ENCODE peak calls at places on chromosomes 13 and 19, in eight cellular contexts. K is tibial nerve, Q is suprapubic skin, D is K562, E is transverse colon, Y is esophagus muscularis mucosa, A is A549, S is SK-N-SH. U is an unnamed sample. For H3K4me1, the result is how much of the 10 kb centered on the place peaks cover.

GRCh38 chr13:36718686-36719085 is 44.9 kb downstream of the SERTM1 start:
- DNase-seq in S (no peak), K (no peak), D (no peak), E (no peak), A (peak), Y (no peak), Q (no peak), U (no peak)

GRCh38 chr13:113205428-113205931 is 3.0 kb downstream of the PCID2 start:
- DNase-seq in Y (no peak), E (no peak), D (no peak), S (no peak), A (no peak), Q (no peak), K (no peak), U (no peak)

GRCh38 chr13:50412046-50412617 is 396.9 kb downstream of the KCNRG start:
- DNase-seq in D (no peak), A (no peak), Y (no peak), K (no peak), S (no peak), Q (no peak), E (no peak), U (no peak)

GRCh38 chr13:20231839-20232555 is at the start of gene GJB6:
- DNase-seq in Q (peak), K (no peak), S (peak), D (no peak), E (peak), A (no peak), Y (no peak), U (no peak)

GRCh38 chr19:3671680-3672574 is 28.3 kb downstream of the PIP5K1C start:
- DNase-seq in A (no peak), E (no peak), D (peak), Y (no peak), S (no peak), K (no peak), Q (no peak), U (peak)

GRCh38 chr13:79742923-79743322 is 262.0 kb downstream of the NDFIP2 start:
- DNase-seq in A (no peak), S (peak), Q (no peak), K (no peak), E (no peak), D (no peak), Y (no peak), U (no peak)

GRCh38 chr13:41696163-41697003 is 239.0 kb downstream of the RGCC start:
- DNase-seq in D (no peak), Y (no peak), E (no peak), A (peak), K (no peak), S (no peak), Q (no peak), U (no peak)

GRCh38 chr13:31073859-31074718 is 87.6 kb downstream of the HSPH1 start:
- DNase-seq in Y (no peak), K (no peak), A (no peak), Q (no peak), E (no peak), S (no peak), D (no peak), U (no peak)

GRCh38 chr19:58060231-58060630 is 1.1 kb downstream of the ZNF135 start:
- DNase-seq in D (no peak), Q (no peak), S (no peak), E (no peak), Y (no peak), K (no peak), A (no peak), U (no peak)

DNA sequence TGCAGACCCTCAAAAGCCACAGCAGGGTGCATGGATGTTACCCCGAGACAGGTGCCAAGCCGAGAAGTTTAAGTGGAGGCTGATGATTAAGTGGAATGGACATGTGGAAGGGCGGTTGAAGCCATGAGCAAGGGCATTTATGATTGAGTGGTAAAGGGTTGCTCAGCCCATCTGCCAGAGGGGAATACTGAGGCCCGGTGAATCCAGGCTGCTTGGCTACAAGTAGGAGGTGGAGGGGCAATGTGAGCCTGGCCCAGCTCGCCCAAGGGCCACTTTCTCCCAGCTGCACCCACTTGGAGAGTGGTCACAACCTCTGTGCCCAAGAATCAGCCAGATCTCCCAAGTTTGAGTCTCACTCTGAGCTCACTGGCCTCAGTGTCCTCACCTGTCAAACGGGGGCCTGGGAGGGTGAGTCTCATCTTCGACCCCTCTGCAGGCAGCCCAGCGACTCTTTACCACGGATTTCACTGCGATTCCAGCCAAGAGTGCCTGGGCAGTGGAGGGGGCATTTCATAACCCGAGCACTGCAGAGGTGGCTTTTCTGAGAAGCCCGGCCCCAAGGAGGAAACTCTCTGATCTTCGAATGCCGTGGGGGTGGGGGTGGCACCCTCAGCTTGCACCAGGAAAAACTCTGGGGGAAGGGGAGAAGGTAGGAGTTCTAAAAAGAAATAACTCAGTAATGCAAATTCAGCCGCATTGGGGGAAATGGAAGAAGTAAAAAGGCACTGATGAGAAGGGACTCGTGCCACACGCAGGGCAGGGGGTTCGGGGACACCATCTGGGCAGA is 62.8 kb upstream of the KLF2 start:
- DNase-seq in D (no peak), K (no peak), E (no peak), S (no peak), Y (no peak), A (no peak), Q (no peak), U (no peak)
- H3K4me1 ChIP-seq in D (under half), K (under half), E (under half), S (under half), Y (under half), A (under half), Q (under half), U (under half)

GRCh38 chr13:19179916-19180315 is 1.7 kb downstream of the TUBA3C start:
- DNase-seq in E (no peak), Y (peak), S (no peak), A (no peak), K (no peak), Q (peak), D (no peak), U (no peak)

GRCh38 chr13:19181621-19182485 is at the start of gene TUBA3C:
- DNase-seq in Q (peak), K (no peak), D (peak), A (no peak), Y (peak), S (peak), E (no peak), U (no peak)

GRCh38 chr13:19182536-19182935 is 912 bp upstream of the TUBA3C start:
- DNase-seq in E (no peak), Y (peak), S (no peak), D (no peak), A (no peak), Q (peak), K (no peak), U (no peak)

GRCh38 chr13:19181021-19181620 is 503 bp downstream of the TUBA3C start:
- DNase-seq in Y (peak), K (no peak), A (no peak), D (no peak), Q (peak), E (no peak), S (no peak), U (no peak)

GRCh38 chr13:19178901-19179593 is 2.6 kb downstream of the TUBA3C start:
- DNase-seq in K (no peak), D (no peak), S (no peak), E (no peak), Y (peak), A (no peak), Q (peak), U (no peak)
- TF ChIP-seq EP300 in K (no peak), D (no peak), S (no peak), E (no peak), Y (no peak), A (no peak), Q (no peak), U (no peak)

GRCh38 chr19:5956728-5957127 is 21.2 kb downstream of the RANBP3 start:
- DNase-seq in D (no peak), S (no peak), A (no peak), Y (no peak), K (no peak), Q (no peak), E (no peak), U (no peak)

GRCh38 chr19:5957132-5957531 is 20.8 kb downstream of the RANBP3 start:
- DNase-seq in E (no peak), Y (no peak), A (no peak), D (no peak), S (no peak), K (no peak), Q (no peak), U (no peak)

GRCh38 chr19:5955638-5955935 is 22.4 kb downstream of the RANBP3 start:
- DNase-seq in Q (no peak), D (no peak), Y (no peak), A (no peak), E (no peak), K (no peak), S (no peak), U (no peak)

GRCh38 chr19:5958074-5958850 is 19.7 kb downstream of the RANBP3 start:
- DNase-seq in E (no peak), S (peak), Y (no peak), K (no peak), Q (no peak), D (no peak), A (no peak), U (no peak)

DNA sequence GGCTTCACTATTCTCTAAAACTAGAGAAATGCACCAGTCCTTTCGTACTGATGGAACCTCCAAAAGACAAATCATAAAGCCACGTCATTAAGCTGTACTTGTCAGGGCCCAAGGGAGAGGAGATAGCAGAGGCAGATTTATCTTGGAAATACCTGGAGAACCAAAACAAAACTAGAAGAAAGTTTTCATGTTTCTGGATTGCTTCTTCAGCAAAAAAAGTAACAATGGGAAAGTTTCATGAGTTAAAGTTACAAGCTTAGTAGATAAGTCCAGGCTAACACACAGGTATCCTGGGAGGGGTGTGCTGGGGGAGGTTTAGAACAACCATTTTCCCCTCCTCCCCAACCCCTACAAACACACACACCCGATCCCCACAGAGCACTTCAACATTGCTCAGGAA is 21.6 kb downstream of the RANBP3 start:
- DNase-seq in K (no peak), Y (no peak), D (no peak), E (no peak), A (no peak), Q (no peak), S (no peak), U (no peak)
- H3K4me1 ChIP-seq in K (half or more), Y (half or more), D (under half), E (half or more), A (under half), Q (half or more), S (half or more), U (under half)

GRCh38 chr19:10010247-10010691 is at the start of gene COL5A3:
- DNase-seq in S (peak), Y (peak), D (peak), K (peak), E (peak), A (peak), Q (no peak), U (peak)

GRCh38 chr19:10013316-10013715 is at the start of gene RDH8:
- DNase-seq in E (no peak), A (no peak), Y (peak), K (no peak), Q (no peak), S (peak), D (no peak), U (no peak)

GRCh38 chr19:10010939-10011338 is 635 bp upstream of the COL5A3 start:
- DNase-seq in Y (no peak), S (peak), E (no peak), A (no peak), K (no peak), Q (no peak), D (no peak), U (no peak)

GRCh38 chr19:10013834-10014618 is 743 bp downstream of the RDH8 start:
- DNase-seq in Y (peak), D (no peak), S (peak), A (no peak), K (no peak), E (peak), Q (no peak), U (no peak)

GRCh38 chr19:10011974-10012373 is 1.3 kb upstream of the RDH8 start:
- DNase-seq in K (no peak), Q (no peak), A (no peak), S (peak), D (no peak), Y (no peak), E (no peak), U (no peak)
- TF ChIP-seq EP300 in K (peak), Q (no peak), A (no peak), S (no peak), D (no peak), Y (no peak), E (no peak), U (no peak)

GRCh38 chr19:1749373-1750342 is 3.6 kb upstream of the ONECUT3 start:
- DNase-seq in Q (no peak), D (no peak), S (no peak), A (no peak), K (no peak), Y (no peak), E (no peak), U (no peak)

GRCh38 chr19:1748703-1749341 is 4.5 kb upstream of the ONECUT3 start:
- DNase-seq in A (no peak), D (no peak), S (no peak), E (no peak), K (no peak), Q (no peak), Y (no peak), U (no peak)

GRCh38 chr19:1752009-1752756 is 1.1 kb upstream of the ONECUT3 start:
- DNase-seq in S (no peak), K (no peak), Q (no peak), D (no peak), Y (no peak), A (no peak), E (no peak), U (no peak)

GRCh38 chr19:1751367-1752008 is 1.8 kb upstream of the ONECUT3 start:
- DNase-seq in D (no peak), S (no peak), Q (no peak), A (no peak), E (no peak), K (no peak), Y (no peak), U (no peak)

DNA sequence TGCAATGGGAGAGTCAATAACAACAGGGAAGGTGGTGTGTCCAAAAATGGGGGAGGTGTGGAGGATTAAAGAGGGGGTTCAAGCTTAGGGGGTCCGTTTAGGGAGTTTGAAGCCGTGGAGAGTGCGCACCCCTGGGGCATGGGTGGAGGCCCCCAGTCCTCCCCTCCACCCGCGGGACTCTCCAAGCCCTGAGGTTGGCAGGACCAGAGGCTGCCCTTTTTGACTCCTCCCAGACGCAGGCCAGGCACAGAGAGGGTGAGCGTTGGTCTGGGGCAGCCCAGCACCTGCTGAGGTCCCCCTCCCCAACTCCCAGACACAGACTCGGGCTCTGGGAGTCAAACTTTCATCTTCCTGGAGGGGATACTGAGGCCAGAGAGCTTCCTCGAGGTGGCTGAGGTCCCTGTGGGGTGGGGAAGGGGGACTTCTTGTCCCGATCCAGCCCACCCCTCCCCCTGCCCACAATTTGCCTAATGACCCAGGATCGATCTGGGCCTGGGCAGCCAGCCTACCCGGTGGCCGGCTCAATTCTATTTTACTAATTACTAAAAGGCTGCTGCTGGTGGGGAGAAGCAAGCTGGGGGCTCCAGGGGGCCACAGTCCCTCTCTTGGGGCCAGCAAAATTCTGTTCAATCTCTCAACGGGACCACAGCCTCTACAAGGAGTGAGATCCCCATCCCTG is 2.8 kb upstream of the ONECUT3 start:
- DNase-seq in D (no peak), Y (no peak), A (no peak), Q (no peak), K (no peak), E (no peak), S (no peak), U (no peak)
- H3K4me1 ChIP-seq in D (half or more), Y (under half), A (under half), Q (under half), K (under half), E (under half), S (under half), U (under half)

DNA sequence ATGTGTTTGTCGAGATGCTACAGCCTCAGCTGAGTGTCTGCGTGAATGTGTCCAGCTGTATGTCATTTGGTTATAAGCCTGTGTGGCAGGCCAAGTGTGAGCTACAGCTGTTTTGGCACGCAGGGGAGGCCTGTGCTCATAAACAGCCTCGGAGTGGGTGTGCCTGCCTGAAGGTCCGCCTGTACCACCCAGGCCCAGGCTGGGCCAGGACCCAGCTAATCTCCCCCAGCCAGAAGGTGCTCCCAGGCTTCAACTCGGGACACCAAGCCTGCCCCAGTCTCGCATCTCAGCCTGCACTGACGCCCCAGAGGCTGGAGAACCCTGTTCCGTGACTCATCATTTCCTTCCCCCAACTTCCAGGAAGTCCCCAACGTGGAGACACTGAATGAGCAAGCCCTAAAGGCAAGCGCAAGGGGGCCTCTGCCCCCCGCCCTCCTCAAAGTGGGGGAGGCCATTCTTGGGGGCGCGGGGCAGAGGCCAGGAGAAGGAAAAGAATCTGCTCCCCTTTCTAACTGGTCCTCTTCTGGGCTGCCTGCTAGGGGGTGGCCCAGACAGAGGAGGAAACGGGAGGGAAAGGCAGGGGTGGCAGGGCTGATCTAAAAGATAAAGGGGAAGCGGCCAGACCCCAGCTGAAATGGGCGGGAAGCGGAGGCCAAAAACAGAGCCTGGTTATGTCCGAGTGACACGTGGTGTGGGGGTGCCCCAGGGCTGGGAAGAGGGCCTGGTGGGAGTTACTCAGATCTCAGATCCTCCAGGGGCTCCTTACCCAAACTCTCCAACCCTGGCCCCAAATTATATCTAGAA is 2.0 kb downstream of the SLC1A5 start:
- DNase-seq in Y (peak), S (peak), A (peak), K (peak), D (peak), Q (peak), E (peak), U (peak)
- TF ChIP-seq EP300 in Y (no peak), S (no peak), A (no peak), K (peak), D (peak), Q (no peak), E (peak), U (peak)

DNA sequence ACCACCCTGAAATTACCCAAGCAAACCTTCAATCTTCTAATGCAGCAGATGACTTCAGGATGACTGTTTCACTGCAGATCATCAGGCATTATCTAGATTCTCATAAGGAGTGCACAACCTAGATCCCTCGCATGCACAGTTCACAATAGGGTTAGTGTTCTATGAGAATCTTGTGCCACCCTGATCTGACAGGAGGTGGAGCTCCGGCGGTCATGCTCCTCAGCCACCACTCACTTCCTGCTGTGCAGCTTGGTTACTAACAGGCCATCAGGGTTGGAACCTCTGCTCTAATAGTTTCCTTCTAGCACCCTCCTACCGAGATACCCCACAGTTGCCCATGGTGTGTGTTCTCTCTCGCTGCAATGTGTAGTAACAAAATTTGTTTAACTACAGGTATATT is 442.8 kb downstream of the FGF14 start:
- DNase-seq in D (no peak), E (no peak), S (no peak), K (no peak), Q (no peak), A (no peak), Y (no peak), U (no peak)
- H3K4me1 ChIP-seq in D (under half), E (under half), S (under half), K (under half), Q (under half), A (under half), Y (under half), U (under half)

GRCh38 chr19:54356444-54357056 is 8.2 kb downstream of the LAIR1 start:
- DNase-seq in A (no peak), D (no peak), E (no peak), S (no peak), Y (no peak), K (no peak), Q (no peak), U (no peak)

GRCh38 chr19:54354761-54355160 is 10.0 kb downstream of the LAIR1 start:
- DNase-seq in E (no peak), Q (no peak), Y (no peak), S (no peak), D (no peak), A (no peak), K (no peak), U (no peak)

GRCh38 chr19:54355675-54356074 is 9.1 kb downstream of the LAIR1 start:
- DNase-seq in D (no peak), A (no peak), K (no peak), E (no peak), Y (no peak), S (no peak), Q (no peak), U (no peak)

GRCh38 chr19:54352546-54352945 is 12.2 kb downstream of the LAIR1 start:
- DNase-seq in S (no peak), D (no peak), Y (no peak), K (no peak), Q (no peak), E (no peak), A (no peak), U (no peak)

GRCh38 chr19:54357381-54357780 is 7.3 kb downstream of the LAIR1 start:
- DNase-seq in A (no peak), S (no peak), D (no peak), Q (no peak), E (no peak), K (no peak), Y (no peak), U (no peak)
- TF ChIP-seq EP300 in A (no peak), S (no peak), D (no peak), Q (no peak), E (no peak), K (no peak), Y (no peak), U (no peak)

U was measured in ovary.